ENCODE peak calls at places on chromosomes 2 and 18, in eight cellular contexts. L is HepG2, M is HCT116, O is lower leg skin, Z is tibial nerve, D is ovary, F is endothelial cell of umbilical vein, E is A549. V is an unnamed sample.

GRCh38 chr2:1676913-1677832 is 67.1 kb downstream of the PXDN start:
- DNase-seq in L (no peak), M (no peak), O (no peak), Z (no peak), D (no peak), F (no peak), E (no peak), V (no peak)

GRCh38 chr2:95109260-95109659 is 12.3 kb downstream of the MRPS5 start:
- DNase-seq in L (no peak), M (no peak), O (no peak), Z (no peak), D (no peak), F (no peak), E (no peak), V (no peak)

GRCh38 chr2:105447476-105447875 is 48.6 kb upstream of the FHL2 start:
- DNase-seq in L (no peak), M (no peak), O (no peak), Z (no peak), D (no peak), F (no peak), E (no peak), V (no peak)

GRCh38 chr2:70988151-70988550 is 6.5 kb downstream of the TEX261 start:
- DNase-seq in L (no peak), M (no peak), O (peak; percentile 12), Z (no peak), D (no peak), F (no peak), E (no peak), V (no peak)

GRCh38 chr18:55406374-55407045 is 181.5 kb downstream of the TCF4 start:
- DNase-seq in L (no peak), M (no peak), O (no peak), Z (no peak), D (peak; percentile 43), F (no peak), E (no peak), V (no peak)

GRCh38 chr2:187206071-187206470 is 242.0 kb downstream of the CALCRL start:
- DNase-seq in L (no peak), M (no peak), O (no peak), Z (no peak), D (no peak), F (peak; percentile 89), E (no peak), V (no peak)

GRCh38 chr18:59986139-59986538 is 86.3 kb downstream of the PMAIP1 start:
- DNase-seq in L (no peak), M (no peak), O (no peak), Z (no peak), D (no peak), F (no peak), E (no peak), V (no peak)

GRCh38 chr2:68122680-68122964 is 35.1 kb upstream of the PNO1 start:
- DNase-seq in L (no peak), M (no peak), O (no peak), Z (no peak), D (no peak), F (no peak), E (no peak), V (no peak)

GRCh38 chr2:206158563-206159345 is 490 bp downstream of the NDUFS1 start:
- DNase-seq in L (peak; percentile 41), M (no peak), O (no peak), Z (no peak), D (no peak), F (no peak), E (no peak), V (no peak)

GRCh38 chr2:145036421-145036901 is 516.5 kb upstream of the ZEB2 start:
- DNase-seq in L (no peak), M (no peak), O (no peak), Z (no peak), D (no peak), F (no peak), E (no peak), V (no peak)

GRCh38 chr2:28035163-28035690 is 144.7 kb downstream of the BABAM2 start:
- DNase-seq in L (no peak), M (no peak), O (no peak), Z (no peak), D (no peak), F (no peak), E (no peak), V (no peak)

DNA sequence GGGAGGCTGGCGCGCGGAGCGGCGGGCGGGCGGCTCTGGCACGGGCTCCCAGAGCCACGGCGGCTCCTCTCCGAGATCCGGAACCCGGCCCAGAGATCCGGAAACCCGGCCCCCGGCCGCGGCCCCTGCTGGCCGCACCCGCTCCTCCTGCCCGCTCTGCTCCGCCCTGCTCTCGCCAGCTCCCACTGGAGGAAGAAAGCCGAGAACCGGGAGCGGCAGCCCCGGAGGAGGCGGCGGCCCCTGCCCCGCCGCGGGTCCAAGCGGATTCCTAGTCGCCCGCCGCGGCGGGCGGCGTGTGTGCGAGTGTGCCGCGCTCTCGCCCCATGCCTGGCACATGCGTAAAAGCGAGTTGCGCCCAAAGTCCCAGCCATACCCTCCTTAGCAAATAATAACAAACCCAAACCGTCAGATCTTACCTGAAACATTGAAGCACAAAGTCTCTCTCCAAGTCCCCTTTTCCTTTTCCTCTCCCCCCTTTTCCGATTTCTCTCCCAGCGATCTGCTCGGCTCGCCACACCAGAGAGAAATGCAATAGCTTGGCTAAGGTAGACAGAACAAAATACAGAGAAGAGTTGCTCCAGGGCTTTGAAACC is 108.7 kb upstream of the KCTD1 start:
- DNase-seq in L (peak; percentile 6), M (no peak), O (peak; percentile 43), Z (peak; percentile 28), D (peak; percentile 84), F (peak; percentile 53), E (peak; percentile 35), V (peak; percentile 27)
- TF ChIP-seq POLR2A in L (no peak), M (no peak), O (no peak), Z (peak; percentile 42), D (no peak), F (no peak), E (peak; percentile 35), V (no peak)

DNA sequence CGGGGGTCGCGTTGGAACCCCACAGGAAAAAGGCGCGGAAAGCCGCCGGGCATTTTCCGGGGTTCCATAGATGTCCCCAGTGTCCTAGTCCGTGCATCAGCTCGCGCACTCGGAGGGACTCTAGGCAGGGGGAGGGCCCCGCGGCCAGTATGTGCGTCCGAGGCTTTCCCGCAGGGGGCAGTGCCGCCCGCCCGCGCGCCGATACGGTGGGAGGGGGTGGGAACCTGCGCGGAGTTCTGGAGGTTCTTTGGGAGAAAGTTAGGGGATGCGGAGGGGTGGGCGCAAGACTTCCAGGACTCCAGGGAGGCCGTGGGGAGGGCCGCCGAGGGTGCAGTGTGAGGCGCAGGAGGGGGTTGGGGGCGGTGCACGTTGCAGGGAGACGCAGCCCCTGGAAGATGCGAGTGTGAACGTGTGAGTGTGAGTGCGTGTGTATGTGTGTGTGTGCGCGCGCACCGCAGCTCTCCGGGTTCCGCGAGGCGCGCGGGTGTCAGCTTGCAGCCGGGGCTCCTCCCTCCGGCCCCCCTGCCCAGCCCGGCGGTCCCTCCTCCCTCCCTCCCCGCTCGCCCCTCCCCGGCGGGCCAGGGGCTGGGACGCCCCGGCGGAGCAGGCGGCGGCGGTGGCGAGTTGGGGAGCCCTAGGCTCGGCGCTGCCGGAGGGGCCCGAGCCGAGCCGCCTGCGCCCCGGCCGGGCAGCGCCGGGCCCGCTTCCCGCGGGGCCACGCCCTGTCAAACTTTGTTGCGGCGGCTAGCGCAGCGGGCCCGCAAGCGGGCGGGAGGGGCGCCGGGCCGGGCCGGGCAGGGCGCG is at the start of gene TCF7L1:
- DNase-seq in L (peak; percentile 35), M (peak; percentile 70), O (peak; percentile 66), Z (peak; percentile 75), D (peak; percentile 91), F (peak; percentile 91), E (peak; percentile 93), V (peak; percentile 92)
- TF ChIP-seq POLR2A in L (no peak), M (peak; percentile 22), O (no peak), Z (peak; percentile 52), D (peak; percentile 22), F (peak; percentile 36), E (peak; percentile 70), V (no peak)

DNA sequence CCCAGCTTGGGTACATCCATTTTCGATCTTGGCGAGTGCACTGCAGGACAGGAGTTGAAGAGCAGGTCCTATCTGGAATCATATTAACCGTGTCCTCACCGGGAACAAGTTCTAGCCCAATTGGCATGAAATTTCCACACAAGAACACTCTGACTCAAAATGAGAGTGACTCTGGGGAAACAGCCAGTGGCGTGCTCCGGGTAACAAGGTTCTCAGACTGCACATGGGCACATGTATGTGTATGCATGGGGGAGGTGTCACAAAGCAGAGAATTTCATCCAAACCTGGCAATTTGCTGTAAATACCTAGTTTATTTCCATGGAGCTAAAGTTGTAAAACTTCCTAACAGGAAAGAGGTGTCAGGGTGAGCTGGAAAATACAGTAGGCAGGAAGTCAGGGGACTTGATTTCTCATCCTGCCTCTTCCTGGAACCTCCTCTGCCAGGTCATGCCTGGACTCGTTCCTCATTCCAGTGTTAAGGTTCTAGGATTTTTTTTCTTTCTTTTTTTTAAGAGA is 1.7 kb downstream of the TUBB6 start:
- DNase-seq in L (no peak), M (no peak), O (no peak), Z (no peak), D (no peak), F (peak; percentile 68), E (no peak), V (no peak)
- TF ChIP-seq POLR2A in L (no peak), M (no peak), O (no peak), Z (no peak), D (no peak), F (peak; percentile 56), E (no peak), V (no peak)

GRCh38 chr2:85596486-85597143 is 1.1 kb downstream of the RNF181 start:
- DNase-seq in L (no peak), M (no peak), O (no peak), Z (no peak), D (no peak), F (no peak), E (no peak), V (no peak)

GRCh38 chr2:85593023-85593422 is 2.5 kb upstream of the RNF181 start:
- DNase-seq in L (peak; percentile 44), M (no peak), O (no peak), Z (no peak), D (no peak), F (no peak), E (no peak), V (no peak)

GRCh38 chr2:85597241-85597640 is 1.7 kb downstream of the RNF181 start:
- DNase-seq in L (no peak), M (no peak), O (no peak), Z (no peak), D (no peak), F (no peak), E (no peak), V (no peak)

GRCh38 chr2:85595378-85596232 is at the start of gene RNF181:
- DNase-seq in L (peak; percentile 99), M (peak; percentile 96), O (peak; percentile 99), Z (peak; percentile 97), D (peak; percentile 91), F (peak; percentile 99), E (peak; percentile 100), V (peak; percentile 95)

DNA sequence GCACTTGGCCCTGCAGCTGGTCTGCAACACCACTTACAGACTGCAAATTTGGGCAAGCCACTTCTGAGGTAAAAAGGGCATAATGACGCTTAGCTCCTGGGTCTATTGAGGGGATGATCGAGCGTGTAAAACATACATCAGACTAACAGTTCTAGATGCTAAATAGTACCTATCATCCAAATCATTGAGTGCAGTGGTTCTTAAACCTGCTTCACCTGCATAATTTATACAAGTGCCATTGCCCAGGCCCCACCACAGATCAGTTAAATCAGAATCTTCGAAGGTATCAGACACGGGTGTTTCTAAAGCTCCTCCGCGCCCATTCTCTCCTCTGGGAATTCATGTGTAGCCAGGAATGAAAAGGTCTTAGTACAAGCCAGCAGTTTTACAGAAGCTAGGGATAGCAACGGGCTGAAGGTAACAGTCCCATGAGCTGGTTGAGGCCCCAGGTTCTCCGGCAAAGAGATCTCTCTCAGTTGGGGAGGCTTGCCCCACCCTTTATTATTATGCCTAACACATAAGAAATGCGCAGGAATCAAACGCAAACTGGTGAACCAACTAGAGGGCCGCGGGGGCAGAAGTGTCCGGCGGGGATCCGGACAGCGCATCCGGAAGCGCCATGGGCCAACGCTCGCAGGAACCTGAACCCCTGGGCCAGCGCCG is 699 bp upstream of the RNF181 start:
- DNase-seq in L (no peak), M (no peak), O (no peak), Z (no peak), D (no peak), F (no peak), E (no peak), V (no peak)
- TF ChIP-seq POLR2A in L (no peak), M (no peak), O (no peak), Z (no peak), D (no peak), F (no peak), E (no peak), V (no peak)

V was measured in H54.